ENCODE peak calls at places on chromosomes 16 and 17, in four cellular contexts. N, L, A and I are unnamed samples.

GRCh38 chr16:85399583-85400284 is 213.4 kb upstream of the GSE1 start:
- DNase-seq in L (no peak), N (no peak), A (no peak), I (no peak)

GRCh38 chr17:51118330-51119195 is 2.1 kb downstream of the SPAG9 start:
- DNase-seq in A (no peak), N (no peak), L (no peak), I (no peak)

GRCh38 chr17:55388842-55389241 is 32.8 kb downstream of the MMD start:
- DNase-seq in N (no peak), L (no peak), A (no peak), I (peak; percentile 55)

GRCh38 chr17:57498443-57498842 is 242.1 kb downstream of the MSI2 start:
- DNase-seq in A (no peak), L (peak; percentile 41), N (no peak), I (no peak)

GRCh38 chr16:22397459-22397858 is 23.0 kb upstream of the CDR2 start:
- DNase-seq in L (peak; percentile 85), N (peak; percentile 96), A (no peak), I (no peak)

GRCh38 chr16:57944961-57945739 is 25.8 kb downstream of the CNGB1 start:
- DNase-seq in A (no peak), L (no peak), N (no peak), I (no peak)

GRCh38 chr17:69411766-69412165 is 2.7 kb upstream of the MAP2K6 start:
- DNase-seq in L (no peak), A (no peak), N (no peak), I (no peak)

GRCh38 chr16:22973451-22973991 is 159.6 kb downstream of the HS3ST2 start:
- DNase-seq in A (no peak), L (no peak), N (no peak), I (no peak)

GRCh38 chr17:68355093-68355492 is 63.8 kb downstream of the ARSG start:
- DNase-seq in L (peak; percentile 71), A (no peak), N (peak; percentile 65), I (no peak)

GRCh38 chr16:46947900-46948547 is 25.4 kb downstream of the DNAJA2 start:
- DNase-seq in A (no peak), N (peak; percentile 49), L (peak; percentile 50), I (peak; percentile 35)

GRCh38 chr17:33049781-33050414 is 58.3 kb downstream of the SPACA3 start:
- DNase-seq in L (peak; percentile 51), A (peak; percentile 5), N (peak; percentile 48), I (peak; percentile 65)

GRCh38 chr16:86761117-86761971 is 183.0 kb downstream of the FOXL1 start:
- DNase-seq in N (peak; percentile 68), A (no peak), L (peak; percentile 66), I (peak; percentile 48)

GRCh38 chr17:3659541-3660111 is 8.8 kb downstream of the TAX1BP3 start:
- DNase-seq in N (peak; percentile 83), L (peak; percentile 77), A (no peak), I (no peak)

GRCh38 chr17:12719948-12720347 is 54.3 kb downstream of the MYOCD start:
- DNase-seq in L (no peak), A (no peak), N (no peak), I (no peak)

GRCh38 chr17:31309525-31309924 is 4.3 kb downstream of the EVI2B start:
- DNase-seq in N (no peak), A (no peak), L (no peak), I (no peak)

GRCh38 chr17:2064980-2065785 is 10.3 kb downstream of the HIC1 start:
- DNase-seq in L (peak; percentile 68), A (no peak), N (peak; percentile 68), I (no peak)

GRCh38 chr16:53080345-53081031 is 25.7 kb downstream of the CHD9 start:
- DNase-seq in A (no peak), N (peak; percentile 89), L (peak; percentile 86), I (no peak)

GRCh38 chr16:89576173-89577054 is 856 bp downstream of the CPNE7 start:
- DNase-seq in N (no peak), L (no peak), A (no peak), I (no peak)
- H3K4me3 ChIP-seq in N (peak overlapping the region; percentile 30), L (peak overlapping the region; percentile 47), A (peak overlapping the region; percentile 86), I (no peak overlapping the region)

GRCh38 chr17:77364381-77364911 is 223.7 kb downstream of the SEC14L1 start:
- DNase-seq in N (no peak), L (no peak), A (no peak), I (no peak)
- H3K23ac ChIP-seq in N (no peak overlapping the region), L (no peak overlapping the region), A (no peak overlapping the region), I (no peak overlapping the region)

GRCh38 chr16:77304883-77305282 is 105.7 kb downstream of the SYCE1L start:
- DNase-seq in A (no peak), L (no peak), N (no peak), I (no peak)

GRCh38 chr16:77302685-77303084 is 103.5 kb downstream of the SYCE1L start:
- DNase-seq in L (no peak), N (no peak), A (no peak), I (no peak)

GRCh38 chr16:77300232-77300631 is 101.0 kb downstream of the SYCE1L start:
- DNase-seq in A (no peak), N (no peak), L (no peak), I (no peak)

GRCh38 chr16:77304134-77304533 is 104.9 kb downstream of the SYCE1L start:
- DNase-seq in N (no peak), L (no peak), A (no peak), I (no peak)

GRCh38 chr16:77302249-77302648 is 103.0 kb downstream of the SYCE1L start:
- DNase-seq in L (no peak), A (no peak), N (no peak), I (no peak)
- H3K4me3 ChIP-seq in L (no peak overlapping the region), A (no peak overlapping the region), N (no peak overlapping the region), I (no peak overlapping the region)

GRCh38 chr17:16427020-16427419 is 11.6 kb downstream of the TRPV2 start:
- DNase-seq in A (no peak), L (no peak), N (no peak), I (no peak)

GRCh38 chr17:16423226-16423872 is 8.0 kb downstream of the TRPV2 start:
- DNase-seq in L (no peak), N (no peak), A (no peak), I (no peak)

GRCh38 chr17:16425698-16426659 is 10.6 kb downstream of the TRPV2 start:
- DNase-seq in L (no peak), N (no peak), A (no peak), I (no peak)

GRCh38 chr17:16422416-16422815 is 7.0 kb downstream of the TRPV2 start:
- DNase-seq in A (no peak), L (no peak), N (no peak), I (no peak)

DNA sequence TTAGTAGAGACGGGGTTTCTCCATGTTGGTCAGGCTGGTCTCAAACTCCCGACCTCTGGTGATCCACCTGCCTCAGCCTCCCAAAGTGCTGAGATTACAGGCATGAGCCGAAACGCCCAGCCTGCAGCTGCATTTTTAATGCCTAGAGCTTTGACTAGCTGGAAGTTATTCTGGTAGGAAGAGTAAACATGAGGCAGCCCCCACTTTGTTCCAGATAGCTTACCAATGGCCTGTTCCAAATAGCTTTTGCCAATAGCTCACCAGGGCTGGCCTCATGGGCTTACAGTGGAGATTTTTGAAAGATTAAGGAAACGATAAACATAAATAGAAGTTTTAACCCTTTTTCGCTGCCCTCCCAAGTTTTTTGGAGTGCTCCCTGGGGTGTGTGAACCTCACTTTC is 9.8 kb downstream of the TRPV2 start:
- DNase-seq in N (no peak), A (no peak), L (no peak), I (no peak)
- H3K23ac ChIP-seq in N (no peak overlapping the region), A (no peak overlapping the region), L (no peak overlapping the region), I (no peak overlapping the region)